ENCODE peak calls at places on chromosomes 12 and 14, in seven cellular contexts. One of them, this sample, is unnamed.

GRCh38 chr14:35866595-35867279 is 40.6 kb downstream of the BRMS1L start:
- DNase-seq in mesendoderm: no peak
- DNase-seq in H1: no peak
- DNase-seq in neuronal stem cell: no peak
- DNase-seq in mesenchymal stem cell: no peak
- DNase-seq in H9: no peak
- DNase-seq in IMR-90: no peak
- DNase-seq in this sample: peak; percentile 20

GRCh38 chr12:20011200-20011599 is 357.1 kb upstream of the PDE3A start:
- DNase-seq in neuronal stem cell: no peak
- DNase-seq in H1: no peak
- DNase-seq in IMR-90: no peak
- DNase-seq in mesendoderm: no peak
- DNase-seq in H9: no peak
- DNase-seq in mesenchymal stem cell: no peak
- DNase-seq in this sample: no peak

GRCh38 chr12:26938660-26939185 is 453 bp downstream of the FGFR1OP2 start:
- DNase-seq in IMR-90: no peak
- DNase-seq in H9: no peak
- DNase-seq in neuronal stem cell: no peak
- DNase-seq in H1: no peak
- DNase-seq in mesendoderm: peak; percentile 55
- DNase-seq in mesenchymal stem cell: no peak
- DNase-seq in this sample: peak; percentile 15

GRCh38 chr12:64318605-64319004 is 72.0 kb downstream of the C12orf56 start:
- DNase-seq in H9: peak; percentile 90
- DNase-seq in H1: peak; percentile 51
- DNase-seq in IMR-90: peak; percentile 4
- DNase-seq in mesenchymal stem cell: peak; percentile 12
- DNase-seq in neuronal stem cell: peak; percentile 8
- DNase-seq in mesendoderm: peak; percentile 88
- DNase-seq in this sample: peak; percentile 36

GRCh38 chr12:62123721-62124203 is 136.4 kb upstream of the USP15 start:
- DNase-seq in H1: peak; percentile 56
- DNase-seq in mesendoderm: peak; percentile 76
- DNase-seq in H9: peak; percentile 65
- DNase-seq in mesenchymal stem cell: peak; percentile 48
- DNase-seq in IMR-90: peak; percentile 56
- DNase-seq in neuronal stem cell: peak; percentile 30
- DNase-seq in this sample: peak; percentile 66

GRCh38 chr14:63852817-63853730 is at the start of gene SYNE2:
- DNase-seq in mesendoderm: peak; percentile 88
- DNase-seq in mesenchymal stem cell: peak; percentile 70
- DNase-seq in H9: peak; percentile 82
- DNase-seq in H1: peak; percentile 89
- DNase-seq in neuronal stem cell: peak; percentile 78
- DNase-seq in IMR-90: peak; percentile 65
- DNase-seq in this sample: peak; percentile 88

GRCh38 chr14:76950043-76951020 is 78.2 kb downstream of the IRF2BPL start:
- DNase-seq in mesendoderm: no peak
- DNase-seq in H1: no peak
- DNase-seq in mesenchymal stem cell: peak; percentile 48
- DNase-seq in H9: no peak
- DNase-seq in IMR-90: peak; percentile 44
- DNase-seq in neuronal stem cell: no peak
- DNase-seq in this sample: no peak

GRCh38 chr12:22034709-22035506 is 11.1 kb upstream of the CMAS start:
- DNase-seq in mesendoderm: no peak
- DNase-seq in H9: no peak
- DNase-seq in H1: no peak
- DNase-seq in mesenchymal stem cell: peak; percentile 5
- DNase-seq in IMR-90: peak; percentile 30
- DNase-seq in neuronal stem cell: no peak
- DNase-seq in this sample: no peak

GRCh38 chr12:85697003-85697402 is 139.2 kb downstream of the RASSF9 start:
- DNase-seq in H1: no peak
- DNase-seq in neuronal stem cell: no peak
- DNase-seq in mesendoderm: no peak
- DNase-seq in H9: no peak
- DNase-seq in mesenchymal stem cell: no peak
- DNase-seq in IMR-90: no peak
- DNase-seq in this sample: no peak

GRCh38 chr14:97846156-97846555 is 1049.0 kb downstream of the VRK1 start:
- DNase-seq in mesendoderm: no peak
- DNase-seq in IMR-90: no peak
- DNase-seq in H9: no peak
- DNase-seq in H1: no peak
- DNase-seq in mesenchymal stem cell: no peak
- DNase-seq in neuronal stem cell: no peak
- DNase-seq in this sample: no peak

GRCh38 chr14:55448146-55448614 is 7.8 kb upstream of the TBPL2 start:
- DNase-seq in H9: no peak
- DNase-seq in H1: no peak
- DNase-seq in mesenchymal stem cell: peak; percentile 92
- DNase-seq in IMR-90: peak; percentile 97
- DNase-seq in neuronal stem cell: no peak
- DNase-seq in mesendoderm: peak; percentile 39
- DNase-seq in this sample: peak; percentile 89

GRCh38 chr14:68124885-68125731 is 305.5 kb downstream of the RAD51B start:
- DNase-seq in H9: no peak
- DNase-seq in mesenchymal stem cell: peak; percentile 71
- DNase-seq in mesendoderm: peak; percentile 53
- DNase-seq in neuronal stem cell: no peak
- DNase-seq in IMR-90: peak; percentile 75
- DNase-seq in H1: no peak
- DNase-seq in this sample: peak; percentile 62

GRCh38 chr12:49827351-49828099 is 688 bp downstream of the NCKAP5L start:
- DNase-seq in H1: peak; percentile 84
- DNase-seq in neuronal stem cell: peak; percentile 66
- DNase-seq in IMR-90: peak; percentile 46
- DNase-seq in mesendoderm: peak; percentile 92
- DNase-seq in mesenchymal stem cell: peak; percentile 82
- DNase-seq in H9: peak; percentile 90
- DNase-seq in this sample: peak; percentile 91

GRCh38 chr14:65860956-65861631 is 448.6 kb downstream of the FUT8 start:
- DNase-seq in H1: no peak
- DNase-seq in mesendoderm: no peak
- DNase-seq in mesenchymal stem cell: no peak
- DNase-seq in IMR-90: no peak
- DNase-seq in H9: no peak
- DNase-seq in neuronal stem cell: no peak
- DNase-seq in this sample: no peak

GRCh38 chr12:84946753-84947152 is 34.2 kb upstream of the SLC6A15 start:
- DNase-seq in mesenchymal stem cell: no peak
- DNase-seq in mesendoderm: no peak
- DNase-seq in IMR-90: no peak
- DNase-seq in H9: no peak
- DNase-seq in H1: no peak
- DNase-seq in neuronal stem cell: no peak
- DNase-seq in this sample: no peak

GRCh38 chr12:127411141-127411915 is 855.6 kb upstream of the TMEM132C start:
- DNase-seq in H9: no peak
- DNase-seq in IMR-90: no peak
- DNase-seq in H1: no peak
- DNase-seq in mesendoderm: no peak
- DNase-seq in neuronal stem cell: no peak
- DNase-seq in mesenchymal stem cell: no peak
- DNase-seq in this sample: no peak

GRCh38 chr12:55827806-55828205 is 1.6 kb downstream of the DNAJC14 start:
- DNase-seq in H9: no peak
- DNase-seq in neuronal stem cell: no peak
- DNase-seq in IMR-90: no peak
- DNase-seq in mesenchymal stem cell: no peak
- DNase-seq in mesendoderm: no peak
- DNase-seq in H1: no peak
- DNase-seq in this sample: no peak

GRCh38 chr12:55820679-55821078 is 2.8 kb downstream of the ORMDL2 start:
- DNase-seq in H1: no peak
- DNase-seq in neuronal stem cell: no peak
- DNase-seq in mesendoderm: peak; percentile 45
- DNase-seq in mesenchymal stem cell: peak; percentile 48
- DNase-seq in IMR-90: no peak
- DNase-seq in H9: no peak
- DNase-seq in this sample: no peak

GRCh38 chr12:55824726-55825125 is 4.7 kb downstream of the DNAJC14 start:
- DNase-seq in mesenchymal stem cell: no peak
- DNase-seq in H1: no peak
- DNase-seq in H9: no peak
- DNase-seq in mesendoderm: no peak
- DNase-seq in IMR-90: no peak
- DNase-seq in neuronal stem cell: no peak
- DNase-seq in this sample: no peak

GRCh38 chr12:55822228-55822627 is 4.4 kb downstream of the ORMDL2 start:
- DNase-seq in IMR-90: no peak
- DNase-seq in mesenchymal stem cell: peak; percentile 22
- DNase-seq in H9: no peak
- DNase-seq in H1: peak; percentile 58
- DNase-seq in mesendoderm: peak; percentile 56
- DNase-seq in neuronal stem cell: no peak
- DNase-seq in this sample: no peak

DNA sequence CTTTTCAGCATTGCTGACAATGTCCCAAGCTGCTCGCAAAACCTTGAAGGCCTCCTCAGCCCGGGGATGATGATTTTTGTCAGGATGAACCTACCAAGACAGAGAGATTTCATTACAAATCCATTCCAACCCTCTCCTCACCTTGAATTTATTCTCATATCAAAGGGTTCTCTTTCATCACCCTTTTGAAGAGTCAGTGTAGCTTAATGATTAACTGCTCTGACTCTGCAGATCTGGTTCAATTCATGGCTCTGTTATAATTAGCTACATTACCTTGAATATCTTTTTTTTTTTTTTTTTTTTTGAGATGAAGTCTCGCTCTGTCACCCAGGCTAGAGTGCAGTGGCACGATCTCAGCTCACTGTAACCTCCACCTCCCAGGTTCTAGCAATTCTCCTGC is 5.6 kb downstream of the ORMDL2 start:
- DNase-seq in mesendoderm: no peak
- DNase-seq in mesenchymal stem cell: no peak
- DNase-seq in H9: no peak
- DNase-seq in H1: no peak
- DNase-seq in neuronal stem cell: no peak
- DNase-seq in IMR-90: no peak
- DNase-seq in this sample: no peak
- H3K4me2 ChIP-seq in mesendoderm: no peak overlapping the region
- H3K4me2 ChIP-seq in mesenchymal stem cell: no peak overlapping the region
- H3K4me2 ChIP-seq in H9: no peak overlapping the region
- H3K4me2 ChIP-seq in H1: no peak overlapping the region
- H3K4me2 ChIP-seq in neuronal stem cell: no peak overlapping the region
- H3K4me2 ChIP-seq in IMR-90: no peak overlapping the region
- H3K4me2 ChIP-seq in this sample: no peak overlapping the region

GRCh38 chr12:124780752-124781685 is 82.6 kb downstream of the SCARB1 start:
- DNase-seq in mesenchymal stem cell: no peak
- DNase-seq in neuronal stem cell: no peak
- DNase-seq in mesendoderm: no peak
- DNase-seq in H1: no peak
- DNase-seq in IMR-90: no peak
- DNase-seq in H9: no peak
- DNase-seq in this sample: no peak
- H2AK5ac ChIP-seq in mesenchymal stem cell: no peak overlapping the region
- H2AK5ac ChIP-seq in neuronal stem cell: peak overlapping the region; percentile 66
- H2AK5ac ChIP-seq in mesendoderm: no peak overlapping the region
- H2AK5ac ChIP-seq in H1: no peak overlapping the region
- H2AK5ac ChIP-seq in IMR-90: peak overlapping the region; percentile 2
- H2AK5ac ChIP-seq in H9: no peak overlapping the region
- H2AK5ac ChIP-seq in this sample: no peak overlapping the region

GRCh38 chr12:131829795-131830334 is 1.7 kb downstream of the MMP17 start:
- DNase-seq in neuronal stem cell: no peak
- DNase-seq in mesendoderm: peak; percentile 31
- DNase-seq in IMR-90: no peak
- DNase-seq in H9: peak; percentile 57
- DNase-seq in mesenchymal stem cell: no peak
- DNase-seq in H1: no peak
- DNase-seq in this sample: no peak
- H2BK120ac ChIP-seq in neuronal stem cell: no peak overlapping the region
- H2BK120ac ChIP-seq in mesendoderm: no peak overlapping the region
- H2BK120ac ChIP-seq in IMR-90: no peak overlapping the region
- H2BK120ac ChIP-seq in H9: no peak overlapping the region
- H2BK120ac ChIP-seq in mesenchymal stem cell: no peak overlapping the region
- H2BK120ac ChIP-seq in H1: no peak overlapping the region
- H2BK120ac ChIP-seq in this sample: peak overlapping the region; percentile 18

DNA sequence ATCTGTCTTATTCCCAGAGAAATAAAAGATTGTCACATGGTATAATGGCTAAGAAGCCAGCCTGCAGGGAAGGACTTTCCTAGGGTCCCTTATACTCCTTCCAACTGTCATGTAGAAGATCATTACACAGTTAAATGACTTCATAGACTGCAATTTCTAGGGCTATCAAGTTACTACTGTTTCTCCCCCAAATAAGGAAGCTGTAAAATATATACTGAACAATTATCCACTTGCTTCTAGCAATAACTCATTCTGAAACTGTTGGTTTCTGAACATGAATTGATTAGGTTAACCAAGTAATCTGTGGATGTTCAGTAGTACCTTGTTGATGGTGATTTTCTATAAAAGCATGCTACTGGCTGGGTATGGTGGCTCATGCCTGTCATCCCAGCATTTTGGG is 44.6 kb downstream of the A2ML1 start:
- DNase-seq in IMR-90: no peak
- DNase-seq in mesendoderm: no peak
- DNase-seq in neuronal stem cell: no peak
- DNase-seq in mesenchymal stem cell: no peak
- DNase-seq in H9: no peak
- DNase-seq in H1: no peak
- DNase-seq in this sample: no peak
- H3K4me2 ChIP-seq in IMR-90: no peak overlapping the region
- H3K4me2 ChIP-seq in mesendoderm: no peak overlapping the region
- H3K4me2 ChIP-seq in neuronal stem cell: no peak overlapping the region
- H3K4me2 ChIP-seq in mesenchymal stem cell: no peak overlapping the region
- H3K4me2 ChIP-seq in H9: no peak overlapping the region
- H3K4me2 ChIP-seq in H1: no peak overlapping the region
- H3K4me2 ChIP-seq in this sample: no peak overlapping the region

GRCh38 chr14:23169622-23170021 is 13.8 kb downstream of the SLC7A8 start:
- DNase-seq in mesenchymal stem cell: no peak
- DNase-seq in H9: no peak
- DNase-seq in H1: no peak
- DNase-seq in neuronal stem cell: no peak
- DNase-seq in mesendoderm: no peak
- DNase-seq in IMR-90: no peak
- DNase-seq in this sample: no peak
- H2AK5ac ChIP-seq in mesenchymal stem cell: no peak overlapping the region
- H2AK5ac ChIP-seq in H9: no peak overlapping the region
- H2AK5ac ChIP-seq in H1: no peak overlapping the region
- H2AK5ac ChIP-seq in neuronal stem cell: no peak overlapping the region
- H2AK5ac ChIP-seq in mesendoderm: no peak overlapping the region
- H2AK5ac ChIP-seq in IMR-90: no peak overlapping the region
- H2AK5ac ChIP-seq in this sample: no peak overlapping the region